ENCODE peak calls at places on chromosomes 7 and 10, in nine cellular contexts. I is heart left ventricle; Y is A549; D is cardiac muscle cell; N is astrocyte; X is keratinocyte; O is AG04450; R is CD8-positive, alpha-beta T cell; M is fibroblast of lung. Z is an unnamed sample.

GRCh38 chr10:17859492-17860156 is 50.5 kb downstream of the MRC1 start:
- DNase-seq in Y (no peak), N (no peak), R (no peak), M (no peak), D (no peak), X (no peak), O (no peak), I (no peak), Z (no peak)

GRCh38 chr7:54546081-54546985 is 4.2 kb downstream of the VSTM2A start:
- DNase-seq in N (no peak), M (no peak), O (no peak), Y (peak), D (no peak), X (no peak), R (no peak), I (no peak), Z (peak)

GRCh38 chr7:68420342-68420750 is 1177.9 kb upstream of the AUTS2 start:
- DNase-seq in I (no peak), X (no peak), D (no peak), M (no peak), N (no peak), Y (no peak), R (no peak), O (no peak), Z (no peak)

GRCh38 chr10:11756766-11757315 is 14.7 kb downstream of the ECHDC3 start:
- DNase-seq in D (no peak), Y (no peak), N (no peak), X (no peak), I (no peak), O (no peak), M (no peak), R (no peak), Z (no peak)

GRCh38 chr10:89792187-89792586 is 90.8 kb downstream of the KIF20B start:
- DNase-seq in M (peak), R (no peak), X (no peak), O (no peak), I (no peak), D (peak), Y (no peak), N (no peak), Z (peak)

GRCh38 chr7:107359520-107360316 is 110.1 kb upstream of the GPR22 start:
- DNase-seq in I (no peak), R (no peak), N (no peak), Y (no peak), D (no peak), X (no peak), M (no peak), O (no peak), Z (no peak)

GRCh38 chr7:139570119-139570518 is 46.6 kb downstream of the CLEC2L start:
- DNase-seq in O (no peak), Y (no peak), X (no peak), D (no peak), R (no peak), I (no peak), M (no peak), N (no peak), Z (no peak)

GRCh38 chr7:155899596-155899995 is 87.3 kb upstream of the SHH start:
- DNase-seq in O (no peak), M (no peak), N (no peak), I (no peak), D (no peak), X (no peak), R (no peak), Y (no peak), Z (no peak)

GRCh38 chr10:92573091-92573797 is 649 bp downstream of the IDE start:
- DNase-seq in M (peak), D (peak), X (no peak), R (no peak), I (peak), N (peak), Y (peak), O (no peak), Z (peak)

GRCh38 chr7:36387437-36388345 is 2.0 kb upstream of the ANLN start:
- DNase-seq in I (no peak), O (no peak), X (peak), N (no peak), D (no peak), Y (peak), R (no peak), M (no peak), Z (peak)

GRCh38 chr10:70132098-70133029 is at the start of gene AIFM2:
- DNase-seq in D (peak), R (no peak), N (peak), Y (peak), I (peak), O (no peak), M (peak), X (no peak), Z (peak)

GRCh38 chr10:133336131-133337078 is at the start of gene CALY:
- DNase-seq in M (no peak), I (no peak), Y (peak), D (no peak), N (no peak), O (no peak), X (no peak), R (peak), Z (peak)

GRCh38 chr7:135801045-135801693 is 52.6 kb upstream of the FAM180A start:
- DNase-seq in O (peak), Y (peak), N (peak), M (peak), I (peak), R (no peak), D (peak), X (no peak), Z (peak)

GRCh38 chr7:135755351-135755753 is 6.7 kb upstream of the FAM180A start:
- DNase-seq in N (no peak), O (no peak), X (no peak), I (peak), D (no peak), M (no peak), R (no peak), Y (no peak), Z (no peak)

GRCh38 chr7:157474685-157475084 is 137.9 kb downstream of the DNAJB6 start:
- DNase-seq in R (no peak), M (no peak), I (no peak), O (no peak), D (peak), X (no peak), N (no peak), Y (peak), Z (no peak)

GRCh38 chr10:88886557-88886956 is 6.5 kb downstream of the STAMBPL1 start:
- DNase-seq in R (no peak), Y (no peak), M (no peak), D (no peak), N (no peak), I (no peak), O (no peak), X (no peak), Z (no peak)

GRCh38 chr7:28748934-28749584 is 209.1 kb downstream of the TRIL start:
- DNase-seq in Y (peak), I (no peak), O (no peak), X (peak), D (no peak), R (no peak), N (peak), M (no peak), Z (peak)

GRCh38 chr7:55192718-55193117 is 172.4 kb upstream of the LANCL2 start:
- DNase-seq in M (peak), O (peak), N (peak), R (no peak), D (peak), I (no peak), Y (no peak), X (no peak), Z (no peak)

GRCh38 chr7:101216001-101216859 is 1.2 kb downstream of the PLOD3 start:
- DNase-seq in D (peak), X (no peak), Y (no peak), M (no peak), O (no peak), R (no peak), N (no peak), I (no peak), Z (no peak)

GRCh38 chr10:69663548-69663947 is 33.5 kb downstream of the FAM241B start:
- DNase-seq in R (no peak), O (no peak), M (no peak), Y (no peak), I (no peak), X (no peak), D (no peak), N (no peak), Z (no peak)

GRCh38 chr7:45136106-45137060 is 21.2 kb upstream of the RAMP3 start:
- DNase-seq in Y (peak), D (peak), O (peak), R (peak), M (peak), I (peak), N (peak), X (no peak), Z (peak)

GRCh38 chr7:98701372-98701771 is 84.3 kb downstream of the NPTX2 start:
- DNase-seq in N (no peak), X (no peak), I (no peak), O (no peak), Y (no peak), D (no peak), M (no peak), R (no peak), Z (no peak)

GRCh38 chr7:143408686-143409551 is at the start of gene EPHA1:
- DNase-seq in O (no peak), R (peak), X (peak), N (no peak), D (peak), I (no peak), Y (no peak), M (no peak), Z (peak)

GRCh38 chr10:103757531-103758293 is 97.7 kb downstream of the SH3PXD2A start:
- DNase-seq in D (peak), M (peak), Y (peak), I (peak), O (peak), N (peak), R (no peak), X (no peak), Z (peak)

GRCh38 chr7:36982749-36983148 is 258.5 kb upstream of the AOAH start:
- DNase-seq in M (no peak), X (no peak), N (no peak), D (no peak), I (no peak), O (no peak), Y (no peak), R (no peak), Z (no peak)

GRCh38 chr7:73740212-73740611 is 1.6 kb upstream of the ABHD11 start:
- DNase-seq in Y (no peak), D (no peak), M (no peak), O (no peak), I (no peak), N (no peak), R (no peak), X (no peak), Z (no peak)

GRCh38 chr7:155374276-155375252 is 76.9 kb downstream of the INSIG1 start:
- DNase-seq in X (no peak), O (no peak), D (no peak), M (no peak), Y (no peak), R (no peak), I (no peak), N (no peak), Z (no peak)

GRCh38 chr10:32210306-32211045 is 136.5 kb downstream of the EPC1 start:
- DNase-seq in O (no peak), X (no peak), Y (peak), I (no peak), D (peak), N (peak), R (no peak), M (peak), Z (peak)

GRCh38 chr7:133502498-133502897 is 249.6 kb downstream of the EXOC4 start:
- DNase-seq in M (no peak), I (no peak), O (no peak), N (peak), Y (no peak), D (no peak), R (no peak), X (no peak), Z (no peak)

GRCh38 chr7:1513657-1514095 is 9.5 kb upstream of the INTS1 start:
- DNase-seq in I (peak), Y (peak), R (no peak), D (peak), N (no peak), O (no peak), M (no peak), X (no peak), Z (no peak)

GRCh38 chr10:69716711-69717560 is 84.8 kb upstream of the COL13A1 start:
- DNase-seq in X (no peak), N (no peak), Y (peak), R (no peak), M (peak), O (no peak), D (peak), I (no peak), Z (peak)

GRCh38 chr10:121791761-121792160 is 136.1 kb downstream of the ATE1 start:
- DNase-seq in I (no peak), X (no peak), R (no peak), O (no peak), N (peak), D (peak), M (no peak), Y (no peak), Z (peak)

GRCh38 chr10:127129104-127129503 is 67.3 kb downstream of the INSYN2A start:
- DNase-seq in R (no peak), M (no peak), O (no peak), I (no peak), X (no peak), D (no peak), N (no peak), Y (no peak), Z (no peak)

GRCh38 chr10:17188644-17189172 is 12.8 kb downstream of the TRDMT1 start:
- DNase-seq in Y (no peak), O (no peak), N (no peak), D (no peak), M (no peak), X (no peak), R (no peak), I (no peak), Z (no peak)

GRCh38 chr10:79059859-79060379 is 8.8 kb upstream of the ZMIZ1 start:
- DNase-seq in X (no peak), O (no peak), Y (no peak), N (no peak), R (no peak), M (no peak), D (no peak), I (no peak), Z (no peak)

GRCh38 chr7:24943096-24943948 is 36.7 kb downstream of the OSBPL3 start:
- DNase-seq in Y (no peak), D (no peak), X (no peak), O (no peak), I (no peak), N (no peak), M (no peak), R (no peak), Z (no peak)
- H3K27ac ChIP-seq in Y (no peak), D (no peak), X (no peak), O (no peak), I (no peak), N (no peak), M (no peak), R (no peak), Z (no peak)

DNA sequence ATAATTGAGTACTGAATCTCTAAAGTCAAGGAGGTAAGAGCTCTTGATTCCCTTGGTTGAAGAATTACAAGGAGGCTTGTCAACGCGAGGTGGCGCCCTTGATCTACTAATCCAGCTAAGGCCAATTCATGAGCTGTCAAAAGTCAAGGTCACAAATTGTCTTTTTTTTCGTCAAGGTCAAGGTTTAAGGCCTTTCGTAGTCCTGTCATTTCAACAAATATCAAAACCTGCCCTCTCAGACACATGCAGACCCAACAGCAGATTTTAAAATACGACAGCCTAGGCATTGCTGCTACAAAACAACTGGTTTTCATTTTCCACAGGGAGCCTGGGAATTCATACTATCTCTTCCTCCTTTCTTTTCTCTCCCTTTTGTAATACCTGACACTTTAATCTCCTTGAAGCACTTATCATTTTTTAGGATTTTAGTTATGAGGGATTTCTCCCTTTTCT is 3.6 kb downstream of the HOXA13 start:
- DNase-seq in N (peak), O (peak), D (peak), R (peak), I (peak), X (peak), M (peak), Y (peak), Z (no peak)
- TF ChIP-seq CTCF in N (peak), O (peak), D (peak), R (peak), I (peak), X (peak), M (peak), Y (peak), Z (peak)

GRCh38 chr10:13672505-13672904 is 85.7 kb downstream of the PRPF18 start:
- DNase-seq in N (no peak), M (peak), I (no peak), O (no peak), Y (no peak), D (no peak), R (no peak), X (no peak), Z (no peak)
- H3K27ac ChIP-seq in N (no peak), M (no peak), I (no peak), O (no peak), Y (no peak), D (no peak), R (no peak), X (no peak), Z (no peak)

DNA sequence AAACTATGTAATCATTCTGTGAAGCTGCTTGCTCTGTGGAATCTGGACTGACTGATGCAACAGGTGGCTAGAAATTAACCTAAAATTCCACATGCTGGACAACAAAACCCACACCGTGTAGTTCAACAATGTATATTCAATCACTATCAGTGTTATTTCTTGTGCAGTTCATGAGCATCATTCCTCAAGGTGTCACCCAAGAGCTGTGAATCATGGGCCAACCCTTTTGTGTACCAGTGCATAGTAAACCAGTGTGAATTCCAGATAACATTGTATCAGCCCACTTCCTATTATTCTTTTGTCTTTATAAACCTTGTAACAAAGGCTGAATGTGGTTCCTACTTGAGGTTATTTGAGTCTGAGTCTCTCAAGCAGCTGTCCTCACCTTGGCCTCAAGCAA is 905.2 kb upstream of the ZNF722 start:
- DNase-seq in I (no peak), X (no peak), M (no peak), R (no peak), O (no peak), Y (peak), N (no peak), D (no peak), Z (no peak)
- TF ChIP-seq CTCF in I (no peak), X (no peak), M (no peak), R (no peak), O (no peak), Y (no peak), N (no peak), D (no peak), Z (no peak)

DNA sequence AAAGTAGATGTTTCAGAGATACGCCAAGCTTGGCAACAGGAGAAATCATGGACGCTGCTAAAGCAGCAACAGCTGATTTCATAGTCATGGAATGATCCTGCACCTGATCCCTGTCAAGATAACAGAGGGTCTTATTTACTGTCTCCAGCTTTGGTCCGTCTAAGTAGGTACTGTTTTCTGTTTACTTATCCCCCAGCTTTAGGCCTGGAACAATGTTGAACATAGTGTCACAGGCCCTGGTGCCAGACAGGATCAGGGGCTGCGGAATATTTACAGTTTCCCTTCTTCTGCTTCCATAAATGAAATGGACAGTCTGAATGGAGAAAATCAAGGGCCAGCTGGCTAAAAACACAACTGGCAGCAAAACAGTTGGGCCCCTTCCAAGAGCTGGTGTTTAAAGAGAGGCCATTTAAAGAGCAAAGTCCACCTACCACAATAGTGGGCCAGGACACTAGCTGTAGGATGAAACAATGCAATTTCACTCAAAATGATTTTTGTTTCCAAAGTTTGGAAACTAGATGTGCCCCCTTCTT is 2.9 kb downstream of the GPR37 start:
- DNase-seq in Y (no peak), D (no peak), N (no peak), X (no peak), R (no peak), O (no peak), I (no peak), M (peak), Z (no peak)
- H3K27ac ChIP-seq in Y (no peak), D (no peak), N (no peak), X (no peak), R (no peak), O (peak), I (no peak), M (no peak), Z (no peak)

GRCh38 chr10:49408437-49409306 is 12.8 kb upstream of the DRGX start:
- DNase-seq in N (no peak), I (no peak), R (no peak), D (peak), O (no peak), M (no peak), Y (no peak), X (no peak), Z (no peak)
- TF ChIP-seq CTCF in N (peak), I (peak), R (no peak), D (peak), O (peak), M (no peak), Y (no peak), X (no peak), Z (no peak)

GRCh38 chr10:60978287-60979115 is 34.5 kb upstream of the RHOBTB1 start:
- DNase-seq in M (no peak), N (peak), X (no peak), Y (peak), I (no peak), R (no peak), D (no peak), O (no peak), Z (peak)

GRCh38 chr10:60976687-60977086 is 32.7 kb upstream of the RHOBTB1 start:
- DNase-seq in M (no peak), X (no peak), D (no peak), I (no peak), R (no peak), O (no peak), N (no peak), Y (no peak), Z (no peak)

GRCh38 chr10:60977161-60978128 is 33.5 kb upstream of the RHOBTB1 start:
- DNase-seq in R (no peak), Y (peak), D (no peak), I (no peak), O (no peak), X (no peak), N (no peak), M (no peak), Z (no peak)

GRCh38 chr10:60975716-60976115 is 31.7 kb upstream of the RHOBTB1 start:
- DNase-seq in M (peak), N (no peak), R (no peak), D (no peak), X (no peak), O (no peak), Y (no peak), I (no peak), Z (no peak)

GRCh38 chr10:60974463-60975149 is 30.6 kb upstream of the RHOBTB1 start:
- DNase-seq in N (peak), X (no peak), I (no peak), D (no peak), Y (no peak), M (peak), O (no peak), R (no peak), Z (peak)
- H3K27ac ChIP-seq in N (peak), X (peak), I (no peak), D (no peak), Y (peak), M (no peak), O (no peak), R (no peak), Z (no peak)

DNA sequence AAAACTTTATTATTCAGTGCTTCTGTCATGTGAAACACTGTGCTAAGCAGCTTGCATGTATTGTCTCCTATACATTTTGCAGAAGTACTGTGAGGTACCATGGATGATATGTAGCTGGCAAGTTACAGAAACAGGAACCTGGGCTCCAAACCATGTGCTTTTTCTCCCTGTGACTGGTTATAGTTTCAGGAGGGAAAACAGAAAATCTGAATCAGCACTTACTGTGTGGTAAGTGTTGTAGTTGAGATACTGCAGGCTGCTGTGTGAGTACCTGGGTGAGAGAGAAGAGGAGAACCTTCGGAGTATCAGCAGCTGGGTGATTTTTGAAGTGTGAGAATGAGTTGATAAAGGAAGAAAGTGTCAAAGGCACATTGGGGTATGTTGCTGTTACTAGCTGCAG is 285.0 kb downstream of the SUGCT start:
- DNase-seq in I (no peak), O (no peak), Y (no peak), N (no peak), D (no peak), R (no peak), M (no peak), X (no peak), Z (no peak)
- TF ChIP-seq CTCF in I (no peak), O (no peak), Y (no peak), N (no peak), D (no peak), R (no peak), M (no peak), X (no peak), Z (no peak)